ENCODE peak calls at places on chromosomes 11 and 22, in ten cellular contexts. One of them, this sample, is unnamed.

GRCh38 chr11:23079382-23079813 is 219.1 kb upstream of the CCDC179 start:
- DNase-seq in endothelial cell: no peak
- DNase-seq in endothelial cell of umbilical vein: no peak
- DNase-seq in body of pancreas: no peak
- DNase-seq in left ventricle myocardium inferior: no peak
- DNase-seq in colonic mucosa: no peak
- DNase-seq in foreskin keratinocyte: no peak
- DNase-seq in coronary artery: no peak
- DNase-seq in fibroblast of the aortic adventitia: no peak
- DNase-seq in cardiac muscle cell: no peak
- DNase-seq in this sample: no peak

GRCh38 chr11:368414-369335 is 624 bp upstream of the B4GALNT4 start:
- DNase-seq in body of pancreas: no peak
- DNase-seq in fibroblast of the aortic adventitia: peak
- DNase-seq in endothelial cell of umbilical vein: peak
- DNase-seq in cardiac muscle cell: peak
- DNase-seq in endothelial cell: no peak
- DNase-seq in colonic mucosa: no peak
- DNase-seq in foreskin keratinocyte: no peak
- DNase-seq in left ventricle myocardium inferior: peak
- DNase-seq in coronary artery: no peak
- DNase-seq in this sample: no peak

GRCh38 chr11:77082838-77083552 is 16.2 kb downstream of the CAPN5 start:
- DNase-seq in endothelial cell of umbilical vein: peak
- DNase-seq in endothelial cell: no peak
- DNase-seq in cardiac muscle cell: peak
- DNase-seq in fibroblast of the aortic adventitia: peak
- DNase-seq in colonic mucosa: no peak
- DNase-seq in foreskin keratinocyte: no peak
- DNase-seq in coronary artery: no peak
- DNase-seq in body of pancreas: no peak
- DNase-seq in left ventricle myocardium inferior: peak
- DNase-seq in this sample: peak

GRCh38 chr22:50267591-50268390 is 2.4 kb downstream of the MAPK11 start:
- DNase-seq in body of pancreas: peak
- DNase-seq in left ventricle myocardium inferior: peak
- DNase-seq in coronary artery: no peak
- DNase-seq in endothelial cell of umbilical vein: peak
- DNase-seq in endothelial cell: peak
- DNase-seq in colonic mucosa: peak
- DNase-seq in fibroblast of the aortic adventitia: peak
- DNase-seq in cardiac muscle cell: peak
- DNase-seq in foreskin keratinocyte: no peak
- DNase-seq in this sample: no peak

GRCh38 chr11:82045748-82046457 is 687.8 kb downstream of the FAM181B start:
- DNase-seq in coronary artery: no peak
- DNase-seq in endothelial cell: no peak
- DNase-seq in cardiac muscle cell: no peak
- DNase-seq in colonic mucosa: no peak
- DNase-seq in left ventricle myocardium inferior: no peak
- DNase-seq in fibroblast of the aortic adventitia: peak
- DNase-seq in body of pancreas: no peak
- DNase-seq in endothelial cell of umbilical vein: no peak
- DNase-seq in foreskin keratinocyte: no peak
- DNase-seq in this sample: no peak

GRCh38 chr11:114232400-114233070 is 63.7 kb upstream of the NNMT start:
- DNase-seq in foreskin keratinocyte: peak
- DNase-seq in cardiac muscle cell: no peak
- DNase-seq in left ventricle myocardium inferior: peak
- DNase-seq in coronary artery: no peak
- DNase-seq in endothelial cell: no peak
- DNase-seq in fibroblast of the aortic adventitia: no peak
- DNase-seq in endothelial cell of umbilical vein: no peak
- DNase-seq in body of pancreas: no peak
- DNase-seq in colonic mucosa: peak
- DNase-seq in this sample: no peak

GRCh38 chr11:19447150-19447566 is 206.4 kb upstream of the E2F8 start:
- DNase-seq in left ventricle myocardium inferior: no peak
- DNase-seq in colonic mucosa: no peak
- DNase-seq in coronary artery: no peak
- DNase-seq in endothelial cell of umbilical vein: peak
- DNase-seq in fibroblast of the aortic adventitia: peak
- DNase-seq in cardiac muscle cell: peak
- DNase-seq in body of pancreas: no peak
- DNase-seq in endothelial cell: no peak
- DNase-seq in foreskin keratinocyte: no peak
- DNase-seq in this sample: no peak

GRCh38 chr11:19996591-19996990 is 163.7 kb downstream of the DBX1 start:
- DNase-seq in colonic mucosa: no peak
- DNase-seq in left ventricle myocardium inferior: no peak
- DNase-seq in endothelial cell: no peak
- DNase-seq in body of pancreas: no peak
- DNase-seq in foreskin keratinocyte: no peak
- DNase-seq in cardiac muscle cell: no peak
- DNase-seq in coronary artery: no peak
- DNase-seq in endothelial cell of umbilical vein: no peak
- DNase-seq in fibroblast of the aortic adventitia: no peak
- DNase-seq in this sample: no peak

GRCh38 chr22:49267996-49268395 is 559.7 kb downstream of the BRD1 start:
- DNase-seq in foreskin keratinocyte: no peak
- DNase-seq in endothelial cell of umbilical vein: no peak
- DNase-seq in left ventricle myocardium inferior: no peak
- DNase-seq in cardiac muscle cell: no peak
- DNase-seq in body of pancreas: no peak
- DNase-seq in fibroblast of the aortic adventitia: no peak
- DNase-seq in coronary artery: peak
- DNase-seq in endothelial cell: no peak
- DNase-seq in colonic mucosa: no peak
- DNase-seq in this sample: no peak

GRCh38 chr22:49264696-49265095 is 563.0 kb downstream of the BRD1 start:
- DNase-seq in fibroblast of the aortic adventitia: no peak
- DNase-seq in left ventricle myocardium inferior: no peak
- DNase-seq in colonic mucosa: no peak
- DNase-seq in coronary artery: peak
- DNase-seq in endothelial cell: no peak
- DNase-seq in cardiac muscle cell: no peak
- DNase-seq in body of pancreas: no peak
- DNase-seq in endothelial cell of umbilical vein: no peak
- DNase-seq in foreskin keratinocyte: no peak
- DNase-seq in this sample: no peak

GRCh38 chr22:49269371-49269770 is 558.3 kb downstream of the BRD1 start:
- DNase-seq in endothelial cell of umbilical vein: no peak
- DNase-seq in fibroblast of the aortic adventitia: no peak
- DNase-seq in colonic mucosa: no peak
- DNase-seq in foreskin keratinocyte: no peak
- DNase-seq in body of pancreas: no peak
- DNase-seq in cardiac muscle cell: no peak
- DNase-seq in endothelial cell: no peak
- DNase-seq in coronary artery: no peak
- DNase-seq in left ventricle myocardium inferior: no peak
- DNase-seq in this sample: no peak

GRCh38 chr22:49268924-49269323 is 558.7 kb downstream of the BRD1 start:
- DNase-seq in colonic mucosa: no peak
- DNase-seq in fibroblast of the aortic adventitia: no peak
- DNase-seq in body of pancreas: no peak
- DNase-seq in cardiac muscle cell: no peak
- DNase-seq in endothelial cell: no peak
- DNase-seq in coronary artery: peak
- DNase-seq in left ventricle myocardium inferior: no peak
- DNase-seq in endothelial cell of umbilical vein: no peak
- DNase-seq in foreskin keratinocyte: no peak
- DNase-seq in this sample: no peak

DNA sequence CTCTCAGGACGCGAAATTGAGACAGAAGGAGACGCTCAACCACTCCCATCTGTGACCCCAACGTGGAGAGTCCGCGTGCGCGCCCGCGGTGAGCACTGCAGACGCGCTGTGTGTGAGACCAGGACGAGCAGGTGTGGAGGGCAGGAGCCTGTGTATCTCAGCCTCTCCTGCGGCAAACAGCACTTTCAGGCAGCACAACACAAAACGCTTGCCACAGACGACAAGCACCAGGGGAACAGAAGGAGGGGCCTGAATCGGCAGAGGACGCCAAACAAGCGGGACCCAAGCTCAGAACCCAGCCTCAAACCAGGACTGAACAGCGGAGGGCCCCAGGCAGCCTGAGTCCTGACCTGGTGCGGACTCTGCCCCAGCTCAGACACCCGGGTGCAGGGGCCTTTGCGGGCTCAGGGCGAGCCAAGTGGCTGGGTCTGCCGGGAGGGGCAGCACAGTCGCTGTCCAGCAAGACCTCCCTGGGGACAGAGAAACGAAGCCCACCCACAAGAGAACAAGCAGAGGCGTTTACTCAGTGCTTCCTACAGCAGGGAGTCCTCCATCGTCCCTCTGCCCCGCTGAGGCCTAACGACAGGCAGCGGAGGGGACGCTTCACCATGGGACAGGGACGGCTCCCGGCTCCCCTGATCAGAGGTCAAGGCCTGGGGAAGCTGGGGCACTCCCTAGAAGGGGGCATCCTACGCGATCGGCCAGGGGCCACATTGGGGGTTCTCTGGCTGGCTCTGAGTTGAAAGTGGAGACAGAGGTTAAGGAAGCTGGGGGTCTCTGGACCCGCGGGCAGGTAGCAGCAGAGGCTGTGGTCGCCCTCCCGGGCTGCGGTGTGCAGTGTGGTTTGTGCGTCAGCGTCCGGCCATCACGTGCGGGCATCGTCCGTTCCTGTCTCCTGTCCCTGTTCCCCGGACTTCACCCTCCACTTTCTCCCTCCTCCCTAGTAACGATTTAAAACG is 560.8 kb downstream of the BRD1 start:
- DNase-seq in fibroblast of the aortic adventitia: no peak
- DNase-seq in body of pancreas: no peak
- DNase-seq in endothelial cell of umbilical vein: no peak
- DNase-seq in foreskin keratinocyte: no peak
- DNase-seq in coronary artery: peak
- DNase-seq in cardiac muscle cell: no peak
- DNase-seq in endothelial cell: no peak
- DNase-seq in colonic mucosa: no peak
- DNase-seq in left ventricle myocardium inferior: no peak
- DNase-seq in this sample: no peak
- TF ChIP-seq CTCF in fibroblast of the aortic adventitia: no peak
- TF ChIP-seq CTCF in body of pancreas: no peak
- TF ChIP-seq CTCF in endothelial cell of umbilical vein: no peak
- TF ChIP-seq CTCF in foreskin keratinocyte: no peak
- TF ChIP-seq CTCF in coronary artery: no peak
- TF ChIP-seq CTCF in cardiac muscle cell: no peak
- TF ChIP-seq CTCF in endothelial cell: no peak
- TF ChIP-seq CTCF in colonic mucosa: no peak
- TF ChIP-seq CTCF in left ventricle myocardium inferior: no peak
- TF ChIP-seq CTCF in this sample: no peak

GRCh38 chr22:19270873-19271272 is 20.6 kb downstream of the CLTCL1 start:
- DNase-seq in colonic mucosa: no peak
- DNase-seq in body of pancreas: no peak
- DNase-seq in endothelial cell: no peak
- DNase-seq in coronary artery: no peak
- DNase-seq in left ventricle myocardium inferior: no peak
- DNase-seq in endothelial cell of umbilical vein: no peak
- DNase-seq in cardiac muscle cell: no peak
- DNase-seq in fibroblast of the aortic adventitia: no peak
- DNase-seq in foreskin keratinocyte: no peak
- DNase-seq in this sample: no peak
- TF ChIP-seq CTCF in colonic mucosa: no peak
- TF ChIP-seq CTCF in body of pancreas: no peak
- TF ChIP-seq CTCF in endothelial cell: no peak
- TF ChIP-seq CTCF in coronary artery: no peak
- TF ChIP-seq CTCF in left ventricle myocardium inferior: no peak
- TF ChIP-seq CTCF in endothelial cell of umbilical vein: no peak
- TF ChIP-seq CTCF in cardiac muscle cell: no peak
- TF ChIP-seq CTCF in fibroblast of the aortic adventitia: no peak
- TF ChIP-seq CTCF in foreskin keratinocyte: no peak
- TF ChIP-seq CTCF in this sample: no peak

DNA sequence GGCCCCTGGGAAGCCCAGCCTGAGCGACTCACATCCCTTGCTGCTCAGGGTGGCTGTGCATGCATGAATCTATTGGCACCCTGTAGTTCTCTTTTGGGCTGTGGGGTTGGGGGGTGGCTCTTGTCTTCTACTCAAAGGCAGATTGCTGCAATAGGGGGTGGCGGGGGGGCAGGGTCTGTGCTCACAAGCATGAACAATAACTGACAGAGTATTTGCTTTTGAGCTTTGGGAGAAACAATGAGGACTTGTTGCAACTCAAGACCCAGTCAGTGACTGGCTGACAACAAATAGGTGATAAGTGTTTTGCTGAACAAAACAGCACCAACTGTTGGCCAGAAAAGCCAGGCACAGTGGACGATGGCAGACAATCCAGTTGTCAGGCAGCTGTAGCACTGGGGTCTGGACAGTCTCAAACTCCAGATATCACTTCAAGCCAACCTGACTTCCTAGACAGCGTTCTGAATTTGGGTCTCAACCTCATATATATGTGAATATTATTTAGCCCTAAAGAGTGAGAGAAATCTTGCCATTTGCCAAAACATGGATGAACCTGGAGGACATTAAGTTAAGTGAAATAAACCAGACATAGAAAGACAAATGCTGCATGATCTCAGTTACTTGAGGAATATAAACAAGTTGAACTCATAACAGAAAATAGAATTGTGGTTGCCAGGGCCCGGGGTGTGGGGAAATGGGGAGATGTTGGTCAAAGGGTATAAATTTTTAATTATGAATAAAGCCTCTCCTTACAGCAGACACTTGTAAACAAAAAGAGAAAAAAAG is 61.7 kb downstream of the ME3 start:
- DNase-seq in body of pancreas: no peak
- DNase-seq in foreskin keratinocyte: no peak
- DNase-seq in cardiac muscle cell: no peak
- DNase-seq in coronary artery: no peak
- DNase-seq in fibroblast of the aortic adventitia: no peak
- DNase-seq in endothelial cell of umbilical vein: no peak
- DNase-seq in left ventricle myocardium inferior: no peak
- DNase-seq in colonic mucosa: no peak
- DNase-seq in endothelial cell: no peak
- DNase-seq in this sample: peak
- TF ChIP-seq CTCF in body of pancreas: no peak
- TF ChIP-seq CTCF in foreskin keratinocyte: no peak
- TF ChIP-seq CTCF in cardiac muscle cell: no peak
- TF ChIP-seq CTCF in coronary artery: no peak
- TF ChIP-seq CTCF in fibroblast of the aortic adventitia: no peak
- TF ChIP-seq CTCF in endothelial cell of umbilical vein: no peak
- TF ChIP-seq CTCF in left ventricle myocardium inferior: no peak
- TF ChIP-seq CTCF in colonic mucosa: no peak
- TF ChIP-seq CTCF in endothelial cell: no peak
- TF ChIP-seq CTCF in this sample: no peak

GRCh38 chr22:21623402-21623970 is 6.3 kb downstream of the YDJC start:
- DNase-seq in body of pancreas: no peak
- DNase-seq in coronary artery: no peak
- DNase-seq in left ventricle myocardium inferior: no peak
- DNase-seq in cardiac muscle cell: no peak
- DNase-seq in endothelial cell of umbilical vein: no peak
- DNase-seq in colonic mucosa: no peak
- DNase-seq in endothelial cell: no peak
- DNase-seq in foreskin keratinocyte: no peak
- DNase-seq in fibroblast of the aortic adventitia: no peak
- DNase-seq in this sample: no peak

GRCh38 chr22:21622624-21623401 is 7.0 kb downstream of the YDJC start:
- DNase-seq in coronary artery: no peak
- DNase-seq in foreskin keratinocyte: no peak
- DNase-seq in colonic mucosa: no peak
- DNase-seq in left ventricle myocardium inferior: no peak
- DNase-seq in cardiac muscle cell: no peak
- DNase-seq in body of pancreas: no peak
- DNase-seq in endothelial cell: no peak
- DNase-seq in endothelial cell of umbilical vein: no peak
- DNase-seq in fibroblast of the aortic adventitia: no peak
- DNase-seq in this sample: no peak

GRCh38 chr22:21626073-21626734 is 3.6 kb downstream of the YDJC start:
- DNase-seq in endothelial cell of umbilical vein: no peak
- DNase-seq in foreskin keratinocyte: no peak
- DNase-seq in colonic mucosa: no peak
- DNase-seq in cardiac muscle cell: no peak
- DNase-seq in endothelial cell: no peak
- DNase-seq in coronary artery: no peak
- DNase-seq in body of pancreas: no peak
- DNase-seq in left ventricle myocardium inferior: no peak
- DNase-seq in fibroblast of the aortic adventitia: no peak
- DNase-seq in this sample: no peak

GRCh38 chr22:21624880-21625791 is 4.7 kb downstream of the YDJC start:
- DNase-seq in left ventricle myocardium inferior: no peak
- DNase-seq in coronary artery: no peak
- DNase-seq in colonic mucosa: no peak
- DNase-seq in endothelial cell: no peak
- DNase-seq in foreskin keratinocyte: no peak
- DNase-seq in cardiac muscle cell: no peak
- DNase-seq in fibroblast of the aortic adventitia: no peak
- DNase-seq in endothelial cell of umbilical vein: no peak
- DNase-seq in body of pancreas: no peak
- DNase-seq in this sample: no peak

GRCh38 chr22:21624120-21624879 is 5.5 kb downstream of the YDJC start:
- DNase-seq in fibroblast of the aortic adventitia: peak
- DNase-seq in body of pancreas: no peak
- DNase-seq in endothelial cell of umbilical vein: no peak
- DNase-seq in cardiac muscle cell: peak
- DNase-seq in left ventricle myocardium inferior: peak
- DNase-seq in colonic mucosa: peak
- DNase-seq in foreskin keratinocyte: peak
- DNase-seq in endothelial cell: peak
- DNase-seq in coronary artery: no peak
- DNase-seq in this sample: peak
- TF ChIP-seq CTCF in fibroblast of the aortic adventitia: peak
- TF ChIP-seq CTCF in body of pancreas: no peak
- TF ChIP-seq CTCF in endothelial cell of umbilical vein: peak
- TF ChIP-seq CTCF in cardiac muscle cell: peak
- TF ChIP-seq CTCF in left ventricle myocardium inferior: peak
- TF ChIP-seq CTCF in colonic mucosa: peak
- TF ChIP-seq CTCF in foreskin keratinocyte: peak
- TF ChIP-seq CTCF in endothelial cell: peak
- TF ChIP-seq CTCF in coronary artery: no peak
- TF ChIP-seq CTCF in this sample: peak